ENCODE peak calls at places on chromosomes 2 and 18, in six cellular contexts. Z is T-helper 17 cell, S is breast epithelium, K is tibial nerve, J is left cardiac atrium, N is H7. T is an unnamed sample.

GRCh38 chr2:127348421-127349000 is 39.3 kb downstream of the MAP3K2 start:
- DNase-seq in Z (no peak), J (no peak), K (no peak), S (no peak), N (no peak), T (no peak)

GRCh38 chr18:25176516-25177042 is 175.4 kb downstream of the ZNF521 start:
- DNase-seq in S (no peak), Z (no peak), N (no peak), K (no peak), J (no peak), T (no peak)

GRCh38 chr2:238302751-238303150 is 14.3 kb upstream of the PER2 start:
- DNase-seq in Z (no peak), N (peak), K (no peak), S (no peak), J (no peak), T (no peak)

GRCh38 chr18:70382032-70382431 is 93.2 kb downstream of the SOCS6 start:
- DNase-seq in Z (no peak), J (no peak), K (no peak), S (no peak), N (no peak), T (no peak)

GRCh38 chr2:222561817-222562424 is 94.0 kb downstream of the FARSB start:
- DNase-seq in N (peak), Z (no peak), S (no peak), K (peak), J (no peak), T (no peak)

GRCh38 chr2:218961651-218962570 is 2.4 kb downstream of the CDK5R2 start:
- DNase-seq in J (no peak), S (no peak), K (no peak), Z (no peak), N (peak), T (no peak)

GRCh38 chr2:20106746-20107145 is 55.3 kb upstream of the LAPTM4A start:
- DNase-seq in J (peak), S (no peak), K (no peak), Z (peak), N (peak), T (no peak)

GRCh38 chr18:38648184-38648583 is 1082.6 kb upstream of the CELF4 start:
- DNase-seq in J (no peak), N (no peak), K (no peak), S (no peak), Z (no peak), T (no peak)

GRCh38 chr18:74541703-74542555 is 7.6 kb downstream of the CNDP1 start:
- DNase-seq in S (no peak), K (no peak), J (no peak), Z (no peak), N (peak), T (no peak)

GRCh38 chr18:77059294-77059916 is 73.2 kb downstream of the MBP start:
- DNase-seq in J (no peak), Z (no peak), S (no peak), N (peak), K (peak), T (no peak)

GRCh38 chr2:237966565-237967462 is at the start of gene UBE2F:
- DNase-seq in Z (peak), J (peak), N (peak), S (peak), K (peak), T (peak)

GRCh38 chr2:35503738-35504160 is 851.8 kb upstream of the CRIM1 start:
- DNase-seq in J (no peak), K (no peak), Z (no peak), S (no peak), N (no peak), T (no peak)

GRCh38 chr2:160165095-160165494 is 35.0 kb downstream of the ITGB6 start:
- DNase-seq in N (no peak), J (no peak), K (no peak), Z (no peak), S (no peak), T (no peak)

T was measured in suprapubic skin.